ENCODE peak calls at places on chromosomes 7 and 10, in six cellular contexts. I, W, E, A, K and Z are unnamed samples. For H3K36me3, the result is how much of the 10 kb centered on the place peaks cover.

GRCh38 chr7:95840953-95841950 is 68.9 kb downstream of the DYNC1I1 start:
- DNase-seq in I (no peak), W (no peak), E (no peak), A (peak), K (no peak), Z (no peak)

GRCh38 chr10:89347706-89348457 is 20.1 kb downstream of the IFIT3 start:
- DNase-seq in I (no peak), W (no peak), E (no peak), A (no peak), K (no peak), Z (no peak)

GRCh38 chr10:103244663-103245271 is 920 bp upstream of the RPEL1 start:
- DNase-seq in I (peak), W (peak), E (peak), A (peak), K (no peak), Z (no peak)

GRCh38 chr7:68321776-68322496 is 1276.3 kb upstream of the AUTS2 start:
- DNase-seq in I (no peak), W (no peak), E (no peak), A (no peak), K (peak), Z (no peak)

GRCh38 chr10:105989995-105990394 is 1174.5 kb downstream of the SORCS1 start:
- DNase-seq in I (no peak), W (no peak), E (no peak), A (no peak), K (no peak), Z (no peak)

GRCh38 chr7:8177109-8177933 is 84.6 kb downstream of the ICA1 start:
- DNase-seq in I (no peak), W (no peak), E (no peak), A (no peak), K (no peak), Z (no peak)

GRCh38 chr10:97210576-97210975 is 24.8 kb upstream of the SLIT1 start:
- DNase-seq in I (peak), W (peak), E (peak), A (peak), K (peak), Z (peak)

GRCh38 chr7:82410461-82410860 is 33.1 kb downstream of the CACNA2D1 start:
- DNase-seq in I (no peak), W (no peak), E (peak), A (peak), K (no peak), Z (no peak)

GRCh38 chr10:88538038-88538437 is 45.1 kb downstream of the RNLS start:
- DNase-seq in I (peak), W (no peak), E (no peak), A (no peak), K (no peak), Z (peak)

GRCh38 chr7:16318989-16319915 is 102.1 kb downstream of the CRPPA start:
- DNase-seq in I (peak), W (no peak), E (no peak), A (no peak), K (no peak), Z (no peak)

GRCh38 chr10:69654376-69654775 is 24.3 kb downstream of the FAM241B start:
- DNase-seq in I (no peak), W (no peak), E (no peak), A (no peak), K (no peak), Z (no peak)

GRCh38 chr7:36878288-36878687 is 154.0 kb upstream of the AOAH start:
- DNase-seq in I (no peak), W (no peak), E (no peak), A (no peak), K (no peak), Z (no peak)

GRCh38 chr7:36879021-36879420 is 154.7 kb upstream of the AOAH start:
- DNase-seq in I (no peak), W (no peak), E (no peak), A (no peak), K (no peak), Z (no peak)

GRCh38 chr7:36875794-36876193 is 151.5 kb upstream of the AOAH start:
- DNase-seq in I (no peak), W (no peak), E (no peak), A (peak), K (no peak), Z (no peak)

GRCh38 chr7:36881206-36881605 is 156.9 kb upstream of the AOAH start:
- DNase-seq in I (no peak), W (no peak), E (no peak), A (no peak), K (peak), Z (no peak)

DNA sequence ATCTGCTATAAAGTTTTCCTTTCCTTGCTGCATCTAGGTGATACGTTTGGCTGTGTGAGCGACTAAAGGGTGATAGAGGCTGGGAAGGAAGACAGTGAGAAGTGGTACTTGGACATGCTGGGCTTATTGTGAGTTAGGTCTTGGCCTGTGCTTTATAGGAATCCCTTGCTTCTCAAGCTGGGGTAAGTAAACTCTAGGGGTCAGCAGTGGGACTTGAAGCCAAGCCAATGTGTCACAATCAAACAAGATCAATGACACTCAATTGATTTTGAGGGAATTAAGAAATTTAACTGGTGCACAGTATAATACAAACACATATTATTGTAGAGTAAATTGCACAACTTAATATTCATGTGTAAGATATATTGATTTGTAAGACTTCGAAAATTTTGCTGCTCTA is 155.8 kb upstream of the AOAH start:
- DNase-seq in I (no peak), W (no peak), E (no peak), A (peak), K (no peak), Z (no peak)
- H3K36me3 ChIP-seq in I (under half), W (under half), E (under half), A (under half), K (under half), Z (under half)

DNA sequence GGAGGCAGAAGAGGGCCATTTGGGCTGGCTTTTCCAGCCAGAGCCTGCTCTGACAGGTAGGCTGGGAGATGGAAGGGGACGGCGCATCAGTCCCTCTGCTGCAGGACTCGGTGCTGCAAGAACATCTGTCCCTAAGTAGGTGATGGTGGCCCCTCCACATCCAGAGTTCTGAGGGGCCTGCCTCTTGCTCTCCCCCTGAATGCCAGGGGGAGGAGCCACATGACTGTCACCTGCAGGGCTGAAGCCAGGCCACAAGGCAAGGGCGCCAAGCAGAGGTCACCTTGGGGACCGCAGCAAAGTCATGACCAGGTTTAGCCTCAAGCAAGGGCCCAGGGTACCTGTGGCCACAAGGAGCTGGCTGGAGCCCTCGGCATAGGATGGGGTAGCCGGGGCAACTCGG is 99.4 kb downstream of the FAM53B start:
- DNase-seq in I (no peak), W (no peak), E (no peak), A (peak), K (no peak), Z (no peak)
- TF ChIP-seq CTCF in I (no peak), W (no peak), E (no peak), A (peak), K (no peak), Z (no peak)

DNA sequence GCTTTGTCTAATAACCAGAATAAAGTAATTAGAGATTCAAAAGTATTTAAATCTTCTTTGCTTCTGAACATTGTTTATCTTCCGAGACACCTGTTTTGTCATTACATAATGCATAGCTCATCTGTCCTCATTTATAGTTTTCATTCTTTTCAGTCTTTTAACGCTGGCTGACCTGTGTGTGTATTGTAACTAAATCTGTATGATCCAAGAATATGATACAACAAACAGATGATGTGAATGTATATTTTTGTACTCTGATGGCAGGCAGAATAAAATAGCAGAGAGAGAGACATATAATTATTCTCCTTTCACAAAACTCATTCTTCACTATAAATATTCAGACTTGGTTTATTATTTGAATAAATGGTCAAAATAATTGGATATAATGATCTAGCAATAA is 80.6 kb downstream of the ORC5 start:
- DNase-seq in I (no peak), W (no peak), E (no peak), A (no peak), K (no peak), Z (no peak)
- H3K36me3 ChIP-seq in I (under half), W (under half), E (under half), A (under half), K (under half), Z (under half)

GRCh38 chr7:40043164-40043563 is 91.3 kb downstream of the MPLKIP start:
- DNase-seq in I (no peak), W (no peak), E (no peak), A (no peak), K (no peak), Z (no peak)

GRCh38 chr7:40047661-40048060 is 86.8 kb downstream of the MPLKIP start:
- DNase-seq in I (no peak), W (no peak), E (no peak), A (no peak), K (no peak), Z (no peak)
- TF ChIP-seq CTCF in I (peak), W (peak), E (no peak), A (no peak), K (no peak), Z (peak)

DNA sequence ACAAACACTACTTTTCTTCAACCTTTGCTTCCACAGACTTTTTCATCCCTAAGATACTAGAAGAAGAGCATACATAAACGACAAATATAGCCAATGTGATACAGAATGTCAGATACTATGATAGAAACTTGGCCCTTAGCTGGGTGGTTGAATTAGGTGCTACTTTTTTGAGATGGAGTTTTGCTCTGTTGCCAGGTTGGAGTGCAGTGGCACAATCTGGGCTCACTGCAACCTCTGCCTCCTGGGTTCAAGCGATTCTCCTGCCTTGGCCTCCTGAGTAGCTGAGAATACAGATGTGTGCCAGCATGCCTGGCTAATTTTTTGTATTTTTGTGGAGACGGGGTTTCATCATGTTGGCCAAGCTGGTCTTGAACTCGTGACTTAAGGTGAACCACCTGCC is 3.5 kb downstream of the PPIA start:
- DNase-seq in I (no peak), W (no peak), E (no peak), A (no peak), K (no peak), Z (no peak)
- H3K36me3 ChIP-seq in I (under half), W (under half), E (under half), A (half or more), K (under half), Z (under half)

GRCh38 chr7:65381742-65382141 is 8.1 kb downstream of the ZNF92 start:
- DNase-seq in I (no peak), W (no peak), E (no peak), A (peak), K (no peak), Z (no peak)
- TF ChIP-seq CTCF in I (no peak), W (no peak), E (no peak), A (no peak), K (no peak), Z (no peak)

GRCh38 chr7:158885624-158886023 is 29.3 kb downstream of the DYNC2I1 start:
- DNase-seq in I (peak), W (no peak), E (no peak), A (no peak), K (no peak), Z (no peak)

GRCh38 chr7:158876984-158877383 is 20.6 kb downstream of the DYNC2I1 start:
- DNase-seq in I (no peak), W (no peak), E (no peak), A (no peak), K (no peak), Z (no peak)

GRCh38 chr7:158881731-158882130 is 25.4 kb downstream of the DYNC2I1 start:
- DNase-seq in I (no peak), W (no peak), E (no peak), A (no peak), K (no peak), Z (no peak)

GRCh38 chr7:158880973-158881372 is 24.6 kb downstream of the DYNC2I1 start:
- DNase-seq in I (no peak), W (no peak), E (no peak), A (no peak), K (no peak), Z (no peak)
- H3K36me3 ChIP-seq in I (under half), W (under half), E (under half), A (under half), K (under half), Z (under half)

GRCh38 chr7:78514653-78515052 is 716.1 kb downstream of the PHTF2 start:
- DNase-seq in I (no peak), W (no peak), E (no peak), A (no peak), K (no peak), Z (no peak)

GRCh38 chr7:78516450-78516849 is 717.9 kb downstream of the PHTF2 start:
- DNase-seq in I (no peak), W (no peak), E (no peak), A (no peak), K (no peak), Z (no peak)

DNA sequence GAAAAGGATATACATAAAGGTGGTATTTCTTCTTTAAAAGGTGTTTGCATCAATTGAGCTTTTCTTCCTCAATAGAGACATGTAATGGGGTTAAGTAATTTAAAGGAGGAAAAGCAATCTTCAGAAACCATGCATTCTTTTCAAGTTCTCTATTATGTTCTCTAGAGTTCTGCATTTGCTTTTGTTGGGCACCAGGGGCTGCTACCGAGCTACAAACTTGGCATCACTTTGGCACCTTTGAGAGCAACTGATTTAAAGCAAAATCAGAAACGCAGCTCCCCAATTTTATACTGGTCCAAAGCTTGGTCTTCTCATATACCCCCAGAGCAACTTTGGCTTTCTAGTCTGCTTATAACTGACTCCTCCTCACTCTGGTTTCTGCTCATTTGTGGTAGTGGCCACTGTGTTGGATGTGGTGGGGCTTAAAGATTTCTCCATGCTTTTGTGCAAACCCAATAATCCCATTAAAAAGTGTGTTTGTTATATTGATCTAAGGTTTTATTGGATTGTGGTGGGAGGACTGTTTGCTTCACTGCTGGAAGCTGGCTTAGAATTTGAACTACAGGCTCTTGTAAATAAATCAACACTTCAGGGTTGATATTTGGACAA is 712.1 kb downstream of the PHTF2 start:
- DNase-seq in I (peak), W (peak), E (peak), A (peak), K (no peak), Z (no peak)
- TF ChIP-seq CTCF in I (peak), W (peak), E (peak), A (peak), K (peak), Z (peak)

DNA sequence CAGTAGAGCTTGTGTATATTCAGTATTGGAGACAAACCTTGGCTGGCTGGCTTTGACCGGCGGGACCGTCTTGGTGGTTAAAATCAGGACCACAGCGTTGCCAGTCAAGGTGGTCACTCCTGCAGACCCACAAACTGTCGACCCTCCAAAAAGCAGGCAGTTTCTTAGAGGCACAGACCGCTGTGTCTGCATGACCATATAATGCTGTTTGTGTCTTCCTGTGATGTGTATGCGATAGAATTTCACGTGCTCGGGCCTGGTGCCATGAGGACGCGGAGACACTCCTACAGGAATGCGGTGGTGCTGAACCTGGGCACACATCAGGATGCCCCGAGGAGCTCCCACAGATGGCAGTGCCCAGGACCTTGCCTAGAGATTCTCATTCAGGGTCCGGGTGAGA is 34.8 kb downstream of the BNIP3 start:
- DNase-seq in I (no peak), W (no peak), E (no peak), A (no peak), K (no peak), Z (no peak)
- H3K36me3 ChIP-seq in I (under half), W (under half), E (under half), A (under half), K (under half), Z (under half)